ENCODE peak calls at places on chromosomes 7 and 10, in four cellular contexts. C is renal cortical epithelial cell, B is cerebellum, H is mucosa of gallbladder. K is an unnamed sample.

GRCh38 chr7:147171013-147171391 is 1054.4 kb downstream of the CNTNAP2 start:
- DNase-seq in C (no peak), B (no peak), H (no peak), K (no peak)

GRCh38 chr7:40859965-40860543 is 725.2 kb downstream of the SUGCT start:
- DNase-seq in C (peak), B (no peak), H (no peak), K (no peak)

GRCh38 chr7:12951397-12951801 is 264.0 kb downstream of the ARL4A start:
- DNase-seq in C (peak), B (no peak), H (no peak), K (no peak)

GRCh38 chr7:27526991-27527722 is 135.5 kb downstream of the HIBADH start:
- DNase-seq in C (no peak), B (no peak), H (no peak), K (no peak)

GRCh38 chr10:90738885-90739284 is 119.0 kb downstream of the HTR7 start:
- DNase-seq in C (no peak), B (no peak), H (no peak), K (no peak)

GRCh38 chr10:21978191-21978862 is 25.2 kb downstream of the DNAJC1 start:
- DNase-seq in C (peak), B (no peak), H (no peak), K (no peak)

GRCh38 chr7:1912472-1913289 is 242.6 kb downstream of the ELFN1 start:
- DNase-seq in C (no peak), B (no peak), H (no peak), K (no peak)

GRCh38 chr7:12884033-12884432 is 196.6 kb downstream of the ARL4A start:
- DNase-seq in C (peak), B (no peak), H (no peak), K (no peak)

GRCh38 chr10:32239770-32240169 is 107.2 kb downstream of the EPC1 start:
- DNase-seq in C (peak), B (no peak), H (no peak), K (no peak)

GRCh38 chr10:132700168-132701098 is 85.5 kb downstream of the NKX6-2 start:
- DNase-seq in C (no peak), B (no peak), H (no peak), K (no peak)

GRCh38 chr10:78053201-78053868 is 19.7 kb downstream of the RPS24 start:
- DNase-seq in C (no peak), B (no peak), H (no peak), K (no peak)

GRCh38 chr7:75565129-75565528 is 73.0 kb downstream of the SPDYE5 start:
- DNase-seq in C (peak), B (no peak), H (peak), K (no peak)

GRCh38 chr7:110534241-110534931 is 556.5 kb upstream of the LRRN3 start:
- DNase-seq in C (no peak), B (no peak), H (no peak), K (peak)

GRCh38 chr10:75951627-75952026 is 520.2 kb downstream of the LRMDA start:
- DNase-seq in C (no peak), B (no peak), H (no peak), K (no peak)

GRCh38 chr7:139108256-139109187 is 998 bp downstream of the ZC3HAV1 start:
- DNase-seq in C (no peak), B (no peak), H (no peak), K (no peak)

GRCh38 chr7:131212114-131212513 is 115.6 kb upstream of the MKLN1 start:
- DNase-seq in C (peak), B (no peak), H (no peak), K (no peak)

GRCh38 chr10:34792881-34793280 is 22.2 kb downstream of the PARD3 start:
- DNase-seq in C (no peak), B (no peak), H (no peak), K (no peak)

GRCh38 chr10:127194598-127194997 is 1.8 kb downstream of the INSYN2A start:
- DNase-seq in C (no peak), B (no peak), H (no peak), K (no peak)

GRCh38 chr7:117769085-117769484 is 104.2 kb downstream of the CTTNBP2 start:
- DNase-seq in C (no peak), B (no peak), H (no peak), K (no peak)

K was measured in NCI-H1930.